ENCODE peak calls at places on chromosomes 4 and X, in five cellular contexts. One of them, this sample, is unnamed.

GRCh38 chrX:119004920-119005524 is 30.6 kb downstream of the LONRF3 start:
- DNase-seq in glutamatergic neuron: peak; percentile 69
- DNase-seq in PC-3: peak; percentile 62
- DNase-seq in spleen: peak; percentile 87
- DNase-seq in fibroblast of lung: peak; percentile 20
- DNase-seq in this sample: peak; percentile 45

GRCh38 chr4:8332891-8333331 is 63.4 kb downstream of the HTRA3 start:
- DNase-seq in spleen: no peak
- DNase-seq in fibroblast of lung: no peak
- DNase-seq in PC-3: no peak
- DNase-seq in glutamatergic neuron: no peak
- DNase-seq in this sample: no peak

GRCh38 chr4:20528508-20528907 is 171.8 kb upstream of the PACRGL start:
- DNase-seq in spleen: no peak
- DNase-seq in PC-3: no peak
- DNase-seq in fibroblast of lung: peak; percentile 52
- DNase-seq in glutamatergic neuron: no peak
- DNase-seq in this sample: no peak

GRCh38 chrX:47169726-47170515 is 23.7 kb upstream of the UBA1 start:
- DNase-seq in PC-3: no peak
- DNase-seq in spleen: peak; percentile 60
- DNase-seq in fibroblast of lung: peak; percentile 63
- DNase-seq in glutamatergic neuron: no peak
- DNase-seq in this sample: no peak

GRCh38 chr4:8185930-8186329 is 13.2 kb upstream of the SH3TC1 start:
- DNase-seq in PC-3: no peak
- DNase-seq in spleen: no peak
- DNase-seq in fibroblast of lung: no peak
- DNase-seq in glutamatergic neuron: peak; percentile 13
- DNase-seq in this sample: no peak

GRCh38 chr4:169098054-169098896 is 88.2 kb upstream of the CBR4 start:
- DNase-seq in glutamatergic neuron: no peak
- DNase-seq in spleen: no peak
- DNase-seq in PC-3: no peak
- DNase-seq in fibroblast of lung: peak; percentile 69
- DNase-seq in this sample: peak; percentile 57

GRCh38 chr4:83850435-83850834 is 314.5 kb downstream of the GPAT3 start:
- DNase-seq in glutamatergic neuron: no peak
- DNase-seq in spleen: no peak
- DNase-seq in fibroblast of lung: peak; percentile 83
- DNase-seq in PC-3: peak; percentile 23
- DNase-seq in this sample: no peak

GRCh38 chrX:70454441-70455365 is 10.1 kb downstream of the DLG3 start:
- DNase-seq in PC-3: peak; percentile 93
- DNase-seq in glutamatergic neuron: peak; percentile 87
- DNase-seq in fibroblast of lung: peak; percentile 43
- DNase-seq in spleen: peak; percentile 87
- DNase-seq in this sample: peak; percentile 74

GRCh38 chr4:119151161-119151560 is 15.5 kb downstream of the MYOZ2 start:
- DNase-seq in fibroblast of lung: no peak
- DNase-seq in glutamatergic neuron: no peak
- DNase-seq in spleen: no peak
- DNase-seq in PC-3: no peak
- DNase-seq in this sample: no peak

GRCh38 chr4:7668826-7669225 is 234.1 kb upstream of the PSAPL1 start:
- DNase-seq in fibroblast of lung: no peak
- DNase-seq in spleen: peak; percentile 71
- DNase-seq in glutamatergic neuron: no peak
- DNase-seq in PC-3: no peak
- DNase-seq in this sample: no peak

GRCh38 chr4:26899991-26900390 is 39.4 kb downstream of the STIM2 start:
- DNase-seq in glutamatergic neuron: no peak
- DNase-seq in PC-3: no peak
- DNase-seq in spleen: no peak
- DNase-seq in fibroblast of lung: no peak
- DNase-seq in this sample: no peak

DNA sequence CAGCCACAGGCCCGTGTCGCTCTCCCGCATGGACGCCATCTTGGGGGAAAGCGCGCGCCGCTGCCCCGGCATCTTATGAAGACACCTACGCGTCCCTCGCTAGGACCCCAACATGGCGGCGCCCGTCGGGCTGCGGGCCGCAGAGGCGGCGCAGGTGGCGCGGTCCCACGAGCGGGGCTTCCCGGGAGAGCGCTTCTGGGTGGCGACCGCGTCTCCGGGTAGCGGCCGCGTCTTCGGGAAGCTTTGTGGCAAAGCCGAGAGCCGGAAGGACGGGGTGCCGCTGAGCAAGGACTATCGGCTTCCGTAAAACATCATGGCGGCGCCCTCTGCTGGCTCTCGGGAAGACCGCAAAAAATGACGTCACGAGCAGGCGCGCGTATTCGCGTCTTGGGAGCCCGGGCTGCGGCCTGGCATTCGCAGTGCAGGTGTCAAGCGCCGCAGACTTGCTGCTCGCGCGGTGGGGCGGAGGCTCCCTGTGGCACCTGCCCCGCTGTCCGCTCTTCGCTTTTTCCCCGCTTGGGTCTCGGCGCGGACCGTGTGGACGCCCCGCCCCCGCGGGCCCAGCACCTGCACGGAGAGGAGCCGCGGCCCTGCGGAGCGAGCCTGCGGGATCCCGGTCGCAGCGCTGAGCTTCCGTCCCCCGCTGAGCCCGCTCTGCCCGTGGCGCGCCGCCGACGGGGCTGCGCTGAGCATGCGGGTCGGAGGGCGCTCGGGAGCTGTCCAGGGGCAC is at the start of gene NELFA:
- DNase-seq in fibroblast of lung: peak; percentile 89
- DNase-seq in glutamatergic neuron: peak; percentile 95
- DNase-seq in spleen: peak; percentile 99
- DNase-seq in PC-3: peak; percentile 92
- DNase-seq in this sample: peak; percentile 97
- TF ChIP-seq CTCF in fibroblast of lung: peak; percentile 31
- TF ChIP-seq CTCF in glutamatergic neuron: peak; percentile 68
- TF ChIP-seq CTCF in spleen: peak; percentile 39
- TF ChIP-seq CTCF in PC-3: no peak
- TF ChIP-seq CTCF in this sample: no peak

GRCh38 chrX:44218465-44218864 is 125.0 kb downstream of the EFHC2 start:
- DNase-seq in glutamatergic neuron: no peak
- DNase-seq in PC-3: no peak
- DNase-seq in spleen: no peak
- DNase-seq in fibroblast of lung: no peak
- DNase-seq in this sample: no peak
- TF ChIP-seq CTCF in glutamatergic neuron: no peak
- TF ChIP-seq CTCF in PC-3: no peak
- TF ChIP-seq CTCF in spleen: no peak
- TF ChIP-seq CTCF in fibroblast of lung: no peak
- TF ChIP-seq CTCF in this sample: no peak

GRCh38 chr4:108130955-108131354 is 37.8 kb downstream of the LEF1 start:
- DNase-seq in fibroblast of lung: no peak
- DNase-seq in glutamatergic neuron: no peak
- DNase-seq in spleen: no peak
- DNase-seq in PC-3: no peak
- DNase-seq in this sample: no peak
- TF ChIP-seq CTCF in fibroblast of lung: no peak
- TF ChIP-seq CTCF in glutamatergic neuron: no peak
- TF ChIP-seq CTCF in spleen: no peak
- TF ChIP-seq CTCF in PC-3: peak; percentile 22
- TF ChIP-seq CTCF in this sample: no peak

GRCh38 chr4:146649232-146649631 is 10.5 kb downstream of the POU4F2 start:
- DNase-seq in spleen: no peak
- DNase-seq in PC-3: no peak
- DNase-seq in fibroblast of lung: no peak
- DNase-seq in glutamatergic neuron: no peak
- DNase-seq in this sample: no peak

GRCh38 chr4:146650034-146650433 is 11.3 kb downstream of the POU4F2 start:
- DNase-seq in spleen: no peak
- DNase-seq in fibroblast of lung: no peak
- DNase-seq in glutamatergic neuron: no peak
- DNase-seq in PC-3: no peak
- DNase-seq in this sample: no peak

GRCh38 chr4:146654648-146654975 is 15.9 kb downstream of the POU4F2 start:
- DNase-seq in spleen: no peak
- DNase-seq in PC-3: no peak
- DNase-seq in glutamatergic neuron: no peak
- DNase-seq in fibroblast of lung: no peak
- DNase-seq in this sample: no peak

DNA sequence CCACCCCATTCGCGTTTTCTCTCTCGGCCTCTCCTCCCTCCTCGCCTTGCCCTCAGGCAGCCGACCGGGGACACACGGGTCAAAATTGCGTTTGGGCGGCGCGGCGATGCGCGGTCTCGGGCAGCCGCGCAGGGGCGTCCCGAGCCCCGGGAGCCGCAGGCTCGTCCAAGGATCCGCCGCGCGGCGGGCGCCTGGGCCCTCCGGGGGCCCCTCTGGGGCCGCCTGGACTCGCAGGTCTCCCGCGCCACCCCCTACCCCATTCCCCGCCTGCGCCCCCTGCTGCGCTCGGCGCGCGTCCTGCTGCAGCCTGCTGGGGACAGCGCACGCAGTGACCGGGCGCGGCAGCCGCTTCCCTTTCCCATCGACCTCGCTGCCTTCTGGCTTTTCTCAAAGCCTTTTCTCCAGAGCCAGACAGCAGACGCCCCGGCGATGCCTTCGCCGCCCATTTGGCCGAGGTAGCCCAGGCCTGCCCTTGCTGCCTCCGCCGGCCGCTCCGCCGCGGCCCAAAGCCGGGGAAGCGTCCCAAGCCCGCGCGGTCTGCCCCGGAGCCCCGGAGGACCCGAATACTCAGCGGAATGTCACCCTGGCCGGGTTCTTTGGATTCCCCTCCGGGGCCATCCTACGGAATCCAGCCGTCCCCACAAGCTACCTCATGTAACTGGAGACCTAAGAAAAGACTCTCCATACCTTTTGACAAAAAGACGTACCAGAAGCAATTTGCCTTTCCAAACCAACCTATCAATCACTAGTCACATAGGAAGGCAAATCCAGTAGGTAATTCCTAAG is 16.5 kb downstream of the POU4F2 start:
- DNase-seq in spleen: no peak
- DNase-seq in fibroblast of lung: peak; percentile 21
- DNase-seq in glutamatergic neuron: peak; percentile 82
- DNase-seq in PC-3: no peak
- DNase-seq in this sample: no peak
- TF ChIP-seq CTCF in spleen: no peak
- TF ChIP-seq CTCF in fibroblast of lung: no peak
- TF ChIP-seq CTCF in glutamatergic neuron: no peak
- TF ChIP-seq CTCF in PC-3: no peak
- TF ChIP-seq CTCF in this sample: no peak

GRCh38 chrX:110421499-110422455 is 63.1 kb downstream of the RTL9 start:
- DNase-seq in PC-3: no peak
- DNase-seq in glutamatergic neuron: no peak
- DNase-seq in spleen: no peak
- DNase-seq in fibroblast of lung: no peak
- DNase-seq in this sample: no peak

GRCh38 chrX:110418220-110418856 is 59.7 kb downstream of the RTL9 start:
- DNase-seq in PC-3: peak; percentile 67
- DNase-seq in spleen: no peak
- DNase-seq in fibroblast of lung: peak; percentile 78
- DNase-seq in glutamatergic neuron: peak; percentile 24
- DNase-seq in this sample: no peak

GRCh38 chrX:110418857-110419249 is 60.2 kb downstream of the RTL9 start:
- DNase-seq in PC-3: peak; percentile 41
- DNase-seq in fibroblast of lung: peak; percentile 78
- DNase-seq in spleen: no peak
- DNase-seq in glutamatergic neuron: no peak
- DNase-seq in this sample: no peak

GRCh38 chrX:110417128-110417527 is 58.5 kb downstream of the RTL9 start:
- DNase-seq in glutamatergic neuron: no peak
- DNase-seq in PC-3: no peak
- DNase-seq in spleen: no peak
- DNase-seq in fibroblast of lung: no peak
- DNase-seq in this sample: no peak

DNA sequence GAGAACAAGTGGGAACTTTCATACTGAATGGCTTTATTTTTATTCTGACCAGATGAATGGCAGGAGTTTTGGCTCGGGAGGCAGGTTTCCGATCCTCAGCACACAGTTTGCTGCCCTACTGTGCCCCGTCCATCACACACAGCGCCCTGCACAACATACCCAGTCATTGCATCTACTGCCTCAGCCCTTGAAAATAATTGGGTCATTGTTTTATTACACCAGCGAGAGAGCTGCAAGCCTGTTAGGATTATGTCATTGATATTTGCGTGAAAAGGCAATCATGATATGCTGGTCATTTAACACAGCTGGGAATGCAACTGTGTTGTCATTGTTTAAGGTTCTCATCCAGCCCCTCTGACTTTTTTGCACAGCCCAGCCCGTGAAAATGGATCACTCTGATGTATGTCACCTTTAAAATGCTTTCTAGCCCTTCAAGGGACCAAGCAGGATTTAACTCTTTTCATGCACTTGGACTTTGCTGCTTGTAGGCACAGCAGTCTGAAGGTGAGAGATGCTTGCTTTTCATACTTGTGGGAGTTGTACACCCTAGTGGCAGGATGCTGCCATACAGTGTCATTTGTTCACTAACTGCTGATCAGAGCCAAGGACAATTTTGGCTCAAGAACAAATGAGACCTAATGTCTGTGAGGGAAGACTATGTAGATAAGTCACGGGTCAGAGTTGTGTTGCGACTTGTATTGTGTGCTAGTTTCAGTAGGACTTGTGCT is 62.3 kb downstream of the RTL9 start:
- DNase-seq in glutamatergic neuron: no peak
- DNase-seq in fibroblast of lung: peak; percentile 21
- DNase-seq in PC-3: peak; percentile 55
- DNase-seq in spleen: no peak
- DNase-seq in this sample: peak; percentile 18
- TF ChIP-seq CTCF in glutamatergic neuron: peak; percentile 57
- TF ChIP-seq CTCF in fibroblast of lung: peak; percentile 11
- TF ChIP-seq CTCF in PC-3: peak; percentile 63
- TF ChIP-seq CTCF in spleen: no peak
- TF ChIP-seq CTCF in this sample: peak; percentile 26